ENCODE peak calls at places on chromosomes 12 and 14, in six cellular contexts. One of them, this sample, is unnamed.

GRCh38 chr12:70317781-70318180 is 48.3 kb upstream of the KCNMB4 start:
- DNase-seq in nephron progenitor cell: no peak
- DNase-seq in NCI-H345: no peak
- DNase-seq in ELR: no peak
- DNase-seq in stimulated activated CD4-positive, alpha-beta T cell treated with anti-CD3 and anti-CD28 coated beads, Interleukin-15, amount 100 ng/mL, for 1 hour: no peak
- DNase-seq in non-pigmented ciliary epithelial cell: no peak
- DNase-seq in this sample: no peak

GRCh38 chr12:3158851-3159465 is 81.8 kb downstream of the TSPAN9 start:
- DNase-seq in nephron progenitor cell: no peak
- DNase-seq in NCI-H345: no peak
- DNase-seq in ELR: peak
- DNase-seq in stimulated activated CD4-positive, alpha-beta T cell treated with anti-CD3 and anti-CD28 coated beads, Interleukin-15, amount 100 ng/mL, for 1 hour: no peak
- DNase-seq in non-pigmented ciliary epithelial cell: peak
- DNase-seq in this sample: no peak

GRCh38 chr14:99242816-99243795 is 28.9 kb downstream of the BCL11B start:
- DNase-seq in nephron progenitor cell: no peak
- DNase-seq in NCI-H345: no peak
- DNase-seq in ELR: no peak
- DNase-seq in stimulated activated CD4-positive, alpha-beta T cell treated with anti-CD3 and anti-CD28 coated beads, Interleukin-15, amount 100 ng/mL, for 1 hour: no peak
- DNase-seq in non-pigmented ciliary epithelial cell: no peak
- DNase-seq in this sample: no peak

GRCh38 chr14:92105845-92106094 is 612 bp downstream of the ATXN3 start:
- DNase-seq in nephron progenitor cell: peak
- DNase-seq in NCI-H345: no peak
- DNase-seq in ELR: peak
- DNase-seq in stimulated activated CD4-positive, alpha-beta T cell treated with anti-CD3 and anti-CD28 coated beads, Interleukin-15, amount 100 ng/mL, for 1 hour: no peak
- DNase-seq in non-pigmented ciliary epithelial cell: no peak
- DNase-seq in this sample: peak

GRCh38 chr14:36293824-36294223 is 26.6 kb downstream of the MBIP start:
- DNase-seq in nephron progenitor cell: no peak
- DNase-seq in NCI-H345: no peak
- DNase-seq in ELR: peak
- DNase-seq in stimulated activated CD4-positive, alpha-beta T cell treated with anti-CD3 and anti-CD28 coated beads, Interleukin-15, amount 100 ng/mL, for 1 hour: no peak
- DNase-seq in non-pigmented ciliary epithelial cell: peak
- DNase-seq in this sample: no peak

GRCh38 chr12:76879710-76880025 is 849 bp upstream of the CSRP2 start:
- DNase-seq in nephron progenitor cell: peak
- DNase-seq in NCI-H345: no peak
- DNase-seq in ELR: no peak
- DNase-seq in stimulated activated CD4-positive, alpha-beta T cell treated with anti-CD3 and anti-CD28 coated beads, Interleukin-15, amount 100 ng/mL, for 1 hour: no peak
- DNase-seq in non-pigmented ciliary epithelial cell: no peak
- DNase-seq in this sample: no peak

GRCh38 chr14:101564819-101565698 is 3.8 kb downstream of the DIO3 start:
- DNase-seq in nephron progenitor cell: peak
- DNase-seq in NCI-H345: no peak
- DNase-seq in ELR: no peak
- DNase-seq in stimulated activated CD4-positive, alpha-beta T cell treated with anti-CD3 and anti-CD28 coated beads, Interleukin-15, amount 100 ng/mL, for 1 hour: no peak
- DNase-seq in non-pigmented ciliary epithelial cell: no peak
- DNase-seq in this sample: no peak

GRCh38 chr12:113673524-113674238 is 202.0 kb upstream of the LHX5 start:
- DNase-seq in nephron progenitor cell: no peak
- DNase-seq in NCI-H345: no peak
- DNase-seq in ELR: no peak
- DNase-seq in stimulated activated CD4-positive, alpha-beta T cell treated with anti-CD3 and anti-CD28 coated beads, Interleukin-15, amount 100 ng/mL, for 1 hour: no peak
- DNase-seq in non-pigmented ciliary epithelial cell: no peak
- DNase-seq in this sample: no peak

GRCh38 chr12:12741705-12742104 is 24.5 kb downstream of the CDKN1B start:
- DNase-seq in nephron progenitor cell: no peak
- DNase-seq in NCI-H345: no peak
- DNase-seq in ELR: no peak
- DNase-seq in stimulated activated CD4-positive, alpha-beta T cell treated with anti-CD3 and anti-CD28 coated beads, Interleukin-15, amount 100 ng/mL, for 1 hour: no peak
- DNase-seq in non-pigmented ciliary epithelial cell: no peak
- DNase-seq in this sample: no peak

GRCh38 chr14:103746706-103747105 is 31.1 kb downstream of the ZFYVE21 start:
- DNase-seq in nephron progenitor cell: no peak
- DNase-seq in NCI-H345: no peak
- DNase-seq in ELR: peak
- DNase-seq in stimulated activated CD4-positive, alpha-beta T cell treated with anti-CD3 and anti-CD28 coated beads, Interleukin-15, amount 100 ng/mL, for 1 hour: no peak
- DNase-seq in non-pigmented ciliary epithelial cell: no peak
- DNase-seq in this sample: peak

GRCh38 chr12:3964404-3964803 is 91.2 kb upstream of the PARP11 start:
- DNase-seq in nephron progenitor cell: peak
- DNase-seq in NCI-H345: no peak
- DNase-seq in ELR: peak
- DNase-seq in stimulated activated CD4-positive, alpha-beta T cell treated with anti-CD3 and anti-CD28 coated beads, Interleukin-15, amount 100 ng/mL, for 1 hour: no peak
- DNase-seq in non-pigmented ciliary epithelial cell: no peak
- DNase-seq in this sample: no peak

GRCh38 chr12:65960820-65961691 is 136.8 kb downstream of the HMGA2 start:
- DNase-seq in nephron progenitor cell: peak
- DNase-seq in NCI-H345: no peak
- DNase-seq in ELR: no peak
- DNase-seq in stimulated activated CD4-positive, alpha-beta T cell treated with anti-CD3 and anti-CD28 coated beads, Interleukin-15, amount 100 ng/mL, for 1 hour: no peak
- DNase-seq in non-pigmented ciliary epithelial cell: no peak
- DNase-seq in this sample: no peak

GRCh38 chr12:46677749-46678148 is 148.0 kb downstream of the SLC38A4 start:
- DNase-seq in nephron progenitor cell: no peak
- DNase-seq in NCI-H345: peak
- DNase-seq in ELR: peak
- DNase-seq in stimulated activated CD4-positive, alpha-beta T cell treated with anti-CD3 and anti-CD28 coated beads, Interleukin-15, amount 100 ng/mL, for 1 hour: no peak
- DNase-seq in non-pigmented ciliary epithelial cell: no peak
- DNase-seq in this sample: no peak

GRCh38 chr14:92544051-92544730 is 30.6 kb downstream of the RIN3 start:
- DNase-seq in nephron progenitor cell: no peak
- DNase-seq in NCI-H345: no peak
- DNase-seq in ELR: no peak
- DNase-seq in stimulated activated CD4-positive, alpha-beta T cell treated with anti-CD3 and anti-CD28 coated beads, Interleukin-15, amount 100 ng/mL, for 1 hour: no peak
- DNase-seq in non-pigmented ciliary epithelial cell: no peak
- DNase-seq in this sample: no peak

GRCh38 chr14:51650721-51651387 is 856 bp upstream of the FRMD6 start:
- DNase-seq in nephron progenitor cell: peak
- DNase-seq in NCI-H345: peak
- DNase-seq in ELR: peak
- DNase-seq in stimulated activated CD4-positive, alpha-beta T cell treated with anti-CD3 and anti-CD28 coated beads, Interleukin-15, amount 100 ng/mL, for 1 hour: no peak
- DNase-seq in non-pigmented ciliary epithelial cell: no peak
- DNase-seq in this sample: peak

GRCh38 chr12:124875803-124876132 is 12.1 kb upstream of the SCARB1 start:
- DNase-seq in nephron progenitor cell: no peak
- DNase-seq in NCI-H345: no peak
- DNase-seq in ELR: no peak
- DNase-seq in stimulated activated CD4-positive, alpha-beta T cell treated with anti-CD3 and anti-CD28 coated beads, Interleukin-15, amount 100 ng/mL, for 1 hour: no peak
- DNase-seq in non-pigmented ciliary epithelial cell: no peak
- DNase-seq in this sample: no peak

GRCh38 chr12:118144499-118144898 is 8.6 kb downstream of the PEBP1 start:
- DNase-seq in nephron progenitor cell: no peak
- DNase-seq in NCI-H345: no peak
- DNase-seq in ELR: no peak
- DNase-seq in stimulated activated CD4-positive, alpha-beta T cell treated with anti-CD3 and anti-CD28 coated beads, Interleukin-15, amount 100 ng/mL, for 1 hour: no peak
- DNase-seq in non-pigmented ciliary epithelial cell: no peak
- DNase-seq in this sample: no peak

GRCh38 chr12:104886418-104887401 is 71.4 kb downstream of the SLC41A2 start:
- DNase-seq in nephron progenitor cell: no peak
- DNase-seq in NCI-H345: peak
- DNase-seq in ELR: peak
- DNase-seq in stimulated activated CD4-positive, alpha-beta T cell treated with anti-CD3 and anti-CD28 coated beads, Interleukin-15, amount 100 ng/mL, for 1 hour: no peak
- DNase-seq in non-pigmented ciliary epithelial cell: no peak
- DNase-seq in this sample: no peak

GRCh38 chr14:52918486-52918885 is 32.4 kb downstream of the FERMT2 start:
- DNase-seq in nephron progenitor cell: no peak
- DNase-seq in NCI-H345: no peak
- DNase-seq in ELR: peak
- DNase-seq in stimulated activated CD4-positive, alpha-beta T cell treated with anti-CD3 and anti-CD28 coated beads, Interleukin-15, amount 100 ng/mL, for 1 hour: no peak
- DNase-seq in non-pigmented ciliary epithelial cell: no peak
- DNase-seq in this sample: no peak

GRCh38 chr12:94507455-94507854 is 47.8 kb upstream of the CEP83 start:
- DNase-seq in nephron progenitor cell: no peak
- DNase-seq in NCI-H345: no peak
- DNase-seq in ELR: no peak
- DNase-seq in stimulated activated CD4-positive, alpha-beta T cell treated with anti-CD3 and anti-CD28 coated beads, Interleukin-15, amount 100 ng/mL, for 1 hour: no peak
- DNase-seq in non-pigmented ciliary epithelial cell: no peak
- DNase-seq in this sample: no peak

GRCh38 chr12:131449027-131449426 is 261.9 kb upstream of the SFSWAP start:
- DNase-seq in nephron progenitor cell: no peak
- DNase-seq in NCI-H345: no peak
- DNase-seq in ELR: no peak
- DNase-seq in stimulated activated CD4-positive, alpha-beta T cell treated with anti-CD3 and anti-CD28 coated beads, Interleukin-15, amount 100 ng/mL, for 1 hour: no peak
- DNase-seq in non-pigmented ciliary epithelial cell: no peak
- DNase-seq in this sample: no peak

GRCh38 chr14:95817271-95817670 is 59.4 kb upstream of the TUNAR start:
- DNase-seq in nephron progenitor cell: no peak
- DNase-seq in NCI-H345: no peak
- DNase-seq in ELR: no peak
- DNase-seq in stimulated activated CD4-positive, alpha-beta T cell treated with anti-CD3 and anti-CD28 coated beads, Interleukin-15, amount 100 ng/mL, for 1 hour: no peak
- DNase-seq in non-pigmented ciliary epithelial cell: no peak
- DNase-seq in this sample: no peak

GRCh38 chr12:27382126-27382795 is 49.6 kb downstream of the BMAL2 start:
- DNase-seq in nephron progenitor cell: no peak
- DNase-seq in NCI-H345: no peak
- DNase-seq in ELR: peak
- DNase-seq in stimulated activated CD4-positive, alpha-beta T cell treated with anti-CD3 and anti-CD28 coated beads, Interleukin-15, amount 100 ng/mL, for 1 hour: no peak
- DNase-seq in non-pigmented ciliary epithelial cell: no peak
- DNase-seq in this sample: no peak

GRCh38 chr14:74468513-74468912 is 24.6 kb downstream of the NPC2 start:
- DNase-seq in nephron progenitor cell: no peak
- DNase-seq in NCI-H345: no peak
- DNase-seq in ELR: no peak
- DNase-seq in stimulated activated CD4-positive, alpha-beta T cell treated with anti-CD3 and anti-CD28 coated beads, Interleukin-15, amount 100 ng/mL, for 1 hour: no peak
- DNase-seq in non-pigmented ciliary epithelial cell: no peak
- DNase-seq in this sample: no peak

GRCh38 chr12:55572168-55572567 is at the start of gene OR2AP1:
- DNase-seq in nephron progenitor cell: no peak
- DNase-seq in NCI-H345: no peak
- DNase-seq in ELR: no peak
- DNase-seq in stimulated activated CD4-positive, alpha-beta T cell treated with anti-CD3 and anti-CD28 coated beads, Interleukin-15, amount 100 ng/mL, for 1 hour: no peak
- DNase-seq in non-pigmented ciliary epithelial cell: no peak
- DNase-seq in this sample: no peak

GRCh38 chr12:111597731-111598636 is 1.1 kb downstream of the ATXN2 start:
- DNase-seq in nephron progenitor cell: peak
- DNase-seq in NCI-H345: peak
- DNase-seq in ELR: peak
- DNase-seq in stimulated activated CD4-positive, alpha-beta T cell treated with anti-CD3 and anti-CD28 coated beads, Interleukin-15, amount 100 ng/mL, for 1 hour: peak
- DNase-seq in non-pigmented ciliary epithelial cell: no peak
- DNase-seq in this sample: peak

GRCh38 chr12:26520154-26520553 is 312.8 kb downstream of the ITPR2 start:
- DNase-seq in nephron progenitor cell: no peak
- DNase-seq in NCI-H345: no peak
- DNase-seq in ELR: peak
- DNase-seq in stimulated activated CD4-positive, alpha-beta T cell treated with anti-CD3 and anti-CD28 coated beads, Interleukin-15, amount 100 ng/mL, for 1 hour: no peak
- DNase-seq in non-pigmented ciliary epithelial cell: no peak
- DNase-seq in this sample: no peak

GRCh38 chr12:27970981-27971489 is 1.5 kb downstream of the PTHLH start:
- DNase-seq in nephron progenitor cell: peak
- DNase-seq in NCI-H345: no peak
- DNase-seq in ELR: no peak
- DNase-seq in stimulated activated CD4-positive, alpha-beta T cell treated with anti-CD3 and anti-CD28 coated beads, Interleukin-15, amount 100 ng/mL, for 1 hour: no peak
- DNase-seq in non-pigmented ciliary epithelial cell: no peak
- DNase-seq in this sample: no peak

GRCh38 chr12:108046135-108046534 is 83.0 kb upstream of the WSCD2 start:
- DNase-seq in nephron progenitor cell: no peak
- DNase-seq in NCI-H345: no peak
- DNase-seq in ELR: no peak
- DNase-seq in stimulated activated CD4-positive, alpha-beta T cell treated with anti-CD3 and anti-CD28 coated beads, Interleukin-15, amount 100 ng/mL, for 1 hour: no peak
- DNase-seq in non-pigmented ciliary epithelial cell: no peak
- DNase-seq in this sample: no peak

GRCh38 chr14:74019408-74019714 is 212 bp downstream of the BBOF1 start:
- DNase-seq in nephron progenitor cell: no peak
- DNase-seq in NCI-H345: no peak
- DNase-seq in ELR: no peak
- DNase-seq in stimulated activated CD4-positive, alpha-beta T cell treated with anti-CD3 and anti-CD28 coated beads, Interleukin-15, amount 100 ng/mL, for 1 hour: no peak
- DNase-seq in non-pigmented ciliary epithelial cell: no peak
- DNase-seq in this sample: no peak

GRCh38 chr14:68285421-68286179 is 466.0 kb downstream of the RAD51B start:
- DNase-seq in nephron progenitor cell: no peak
- DNase-seq in NCI-H345: no peak
- DNase-seq in ELR: no peak
- DNase-seq in stimulated activated CD4-positive, alpha-beta T cell treated with anti-CD3 and anti-CD28 coated beads, Interleukin-15, amount 100 ng/mL, for 1 hour: peak
- DNase-seq in non-pigmented ciliary epithelial cell: peak
- DNase-seq in this sample: no peak

GRCh38 chr14:23562822-23563472 is 4.6 kb downstream of the AP1G2 start:
- DNase-seq in nephron progenitor cell: peak
- DNase-seq in NCI-H345: peak
- DNase-seq in ELR: peak
- DNase-seq in stimulated activated CD4-positive, alpha-beta T cell treated with anti-CD3 and anti-CD28 coated beads, Interleukin-15, amount 100 ng/mL, for 1 hour: peak
- DNase-seq in non-pigmented ciliary epithelial cell: no peak
- DNase-seq in this sample: no peak

GRCh38 chr12:102043928-102044327 is 17.9 kb downstream of the WASHC3 start:
- DNase-seq in nephron progenitor cell: no peak
- DNase-seq in NCI-H345: no peak
- DNase-seq in ELR: no peak
- DNase-seq in stimulated activated CD4-positive, alpha-beta T cell treated with anti-CD3 and anti-CD28 coated beads, Interleukin-15, amount 100 ng/mL, for 1 hour: no peak
- DNase-seq in non-pigmented ciliary epithelial cell: no peak
- DNase-seq in this sample: no peak

GRCh38 chr14:88379706-88380343 is 5.6 kb upstream of the SPATA7 start:
- DNase-seq in nephron progenitor cell: no peak
- DNase-seq in NCI-H345: no peak
- DNase-seq in ELR: no peak
- DNase-seq in stimulated activated CD4-positive, alpha-beta T cell treated with anti-CD3 and anti-CD28 coated beads, Interleukin-15, amount 100 ng/mL, for 1 hour: no peak
- DNase-seq in non-pigmented ciliary epithelial cell: no peak
- DNase-seq in this sample: no peak

GRCh38 chr14:101843665-101844064 is 82.2 kb downstream of the PPP2R5C start:
- DNase-seq in nephron progenitor cell: no peak
- DNase-seq in NCI-H345: no peak
- DNase-seq in ELR: peak
- DNase-seq in stimulated activated CD4-positive, alpha-beta T cell treated with anti-CD3 and anti-CD28 coated beads, Interleukin-15, amount 100 ng/mL, for 1 hour: no peak
- DNase-seq in non-pigmented ciliary epithelial cell: no peak
- DNase-seq in this sample: no peak

GRCh38 chr12:125434936-125435443 is 369.8 kb downstream of the AACS start:
- DNase-seq in nephron progenitor cell: no peak
- DNase-seq in NCI-H345: no peak
- DNase-seq in ELR: no peak
- DNase-seq in stimulated activated CD4-positive, alpha-beta T cell treated with anti-CD3 and anti-CD28 coated beads, Interleukin-15, amount 100 ng/mL, for 1 hour: no peak
- DNase-seq in non-pigmented ciliary epithelial cell: no peak
- DNase-seq in this sample: no peak

GRCh38 chr12:58296818-58297217 is 355.5 kb downstream of the ATP23 start:
- DNase-seq in nephron progenitor cell: no peak
- DNase-seq in NCI-H345: no peak
- DNase-seq in ELR: no peak
- DNase-seq in stimulated activated CD4-positive, alpha-beta T cell treated with anti-CD3 and anti-CD28 coated beads, Interleukin-15, amount 100 ng/mL, for 1 hour: no peak
- DNase-seq in non-pigmented ciliary epithelial cell: no peak
- DNase-seq in this sample: no peak

GRCh38 chr12:101939856-101940265 is 62.5 kb downstream of the DRAM1 start:
- DNase-seq in nephron progenitor cell: peak
- DNase-seq in NCI-H345: peak
- DNase-seq in ELR: peak
- DNase-seq in stimulated activated CD4-positive, alpha-beta T cell treated with anti-CD3 and anti-CD28 coated beads, Interleukin-15, amount 100 ng/mL, for 1 hour: no peak
- DNase-seq in non-pigmented ciliary epithelial cell: no peak
- DNase-seq in this sample: peak